ENCODE peak calls at places on chromosomes 7 and 10, in four cellular contexts. S, O, N and T are unnamed samples.
A peak's percentile ranks its signal among the peaks of the same experiment; 100 is the strongest.

GRCh38 chr10:71805776-71806705 is 32.7 kb upstream of the VSIR start:
- DNase-seq in O (no peak), S (no peak), N (peak; percentile 99), T (no peak)

GRCh38 chr7:111516612-111517011 is 45.7 kb downstream of the IMMP2L start:
- DNase-seq in O (no peak), S (no peak), N (no peak), T (no peak)

GRCh38 chr7:106610996-106611886 is 49.7 kb downstream of the CCDC71L start:
- DNase-seq in O (peak; percentile 42), N (no peak), S (no peak), T (no peak)

GRCh38 chr10:69742928-69743602 is 58.6 kb upstream of the COL13A1 start:
- DNase-seq in S (peak; percentile 29), O (no peak), N (peak; percentile 37), T (no peak)

GRCh38 chr7:13778967-13779366 is 210.5 kb downstream of the ETV1 start:
- DNase-seq in S (no peak), N (no peak), O (no peak), T (no peak)

GRCh38 chr10:131320860-131321604 is 9.5 kb upstream of the TCERG1L start:
- DNase-seq in O (no peak), N (no peak), S (no peak), T (no peak)

GRCh38 chr10:71339796-71340589 is 20.9 kb downstream of the SLC29A3 start:
- DNase-seq in N (peak; percentile 54), S (no peak), O (no peak), T (peak; percentile 99)

GRCh38 chr7:146138926-146139325 is 22.3 kb downstream of the CNTNAP2 start:
- DNase-seq in O (no peak), S (no peak), N (no peak), T (no peak)

GRCh38 chr10:46026106-46026505 is 4.3 kb downstream of the NCOA4 start:
- DNase-seq in S (no peak), O (no peak), N (no peak), T (no peak)

GRCh38 chr7:97011104-97011503 is 5.8 kb downstream of the DLX6 start:
- DNase-seq in O (no peak), S (no peak), N (no peak), T (no peak)
- TF ChIP-seq EZH2 in O (no peak), S (no peak), N (no peak), T (no peak)

GRCh38 chr10:4677296-4678021 is 148.5 kb upstream of the AKR1E2 start:
- DNase-seq in O (no peak), N (no peak), S (no peak), T (no peak)
- TF ChIP-seq MYC in O (no peak), N (no peak), S (no peak), T (no peak)

DNA sequence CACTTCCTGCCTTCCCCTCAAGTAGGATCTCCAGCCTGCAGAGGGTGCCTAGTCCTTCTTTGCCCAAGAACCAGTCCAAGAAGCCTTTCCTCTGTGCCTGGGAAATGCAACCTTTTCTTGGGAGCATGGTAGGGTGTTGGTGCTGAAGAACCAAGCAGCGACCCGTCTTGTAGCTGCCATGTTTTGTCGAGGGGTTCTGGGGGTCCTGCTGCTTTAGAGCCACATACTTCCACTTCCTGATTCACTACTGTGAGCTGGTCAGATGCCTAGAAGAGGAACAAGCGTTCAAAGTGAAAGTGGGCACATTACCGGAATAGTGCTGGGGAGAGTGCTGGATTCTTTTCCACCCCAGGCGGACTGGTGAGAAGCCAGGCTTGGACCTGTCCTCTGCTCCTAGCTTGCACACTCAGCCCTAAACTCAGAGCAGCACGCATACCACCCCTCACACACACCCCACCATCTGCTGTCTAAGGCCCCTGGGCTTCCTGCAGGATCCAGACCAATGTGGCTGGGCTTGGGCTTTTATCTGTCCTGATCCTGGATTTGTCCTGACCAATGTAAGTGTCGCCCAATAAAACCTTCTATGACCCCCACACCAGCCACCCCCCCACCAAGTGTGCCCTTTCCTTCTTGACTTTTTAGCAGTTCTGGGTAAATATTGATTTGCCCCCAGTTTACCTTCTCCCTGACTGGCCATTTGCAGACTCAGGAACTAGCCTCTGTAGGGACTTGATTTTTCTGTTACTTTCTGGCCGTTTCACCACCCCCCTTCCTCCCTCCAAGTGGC is 1.5 kb upstream of the HOXA13 start:
- DNase-seq in N (no peak), S (no peak), O (no peak), T (no peak)
- TF ChIP-seq EZH2 in N (no peak), S (no peak), O (peak; percentile 87), T (no peak)

DNA sequence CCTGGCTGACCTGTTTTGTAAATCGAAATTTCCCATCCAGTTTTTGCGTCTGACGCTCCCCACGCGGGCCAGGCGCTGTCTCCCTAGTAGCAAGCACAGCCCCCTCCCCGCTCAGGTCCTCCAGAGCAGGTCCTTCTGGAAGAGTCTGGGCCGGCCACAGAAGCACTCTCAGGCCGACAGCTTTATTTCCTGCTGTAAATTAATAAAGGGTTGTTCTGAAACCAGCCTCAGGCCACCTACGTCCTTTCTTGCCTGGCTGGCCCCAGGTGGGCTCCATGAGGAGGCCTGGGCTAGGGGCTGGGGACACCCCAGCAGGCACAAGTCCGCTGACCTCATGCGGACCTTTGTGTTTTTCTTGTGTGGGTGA is 35.2 kb downstream of the CAMK2B start:
- DNase-seq in O (no peak), N (no peak), S (no peak), T (no peak)
- TF ChIP-seq MYC in O (no peak), N (no peak), S (no peak), T (no peak)

GRCh38 chr10:32059472-32059871 is 3.2 kb upstream of the KIF5B start:
- DNase-seq in O (no peak), N (no peak), S (no peak), T (peak; percentile 87)

GRCh38 chr10:32054087-32054486 is 2.1 kb downstream of the KIF5B start:
- DNase-seq in N (no peak), S (peak; percentile 77), O (no peak), T (peak; percentile 46)

GRCh38 chr10:32056136-32057040 is at the start of gene KIF5B:
- DNase-seq in S (peak; percentile 91), O (peak; percentile 44), N (peak; percentile 98), T (peak; percentile 74)

GRCh38 chr10:32057041-32057372 is 782 bp upstream of the KIF5B start:
- DNase-seq in S (no peak), N (no peak), O (no peak), T (no peak)

DNA sequence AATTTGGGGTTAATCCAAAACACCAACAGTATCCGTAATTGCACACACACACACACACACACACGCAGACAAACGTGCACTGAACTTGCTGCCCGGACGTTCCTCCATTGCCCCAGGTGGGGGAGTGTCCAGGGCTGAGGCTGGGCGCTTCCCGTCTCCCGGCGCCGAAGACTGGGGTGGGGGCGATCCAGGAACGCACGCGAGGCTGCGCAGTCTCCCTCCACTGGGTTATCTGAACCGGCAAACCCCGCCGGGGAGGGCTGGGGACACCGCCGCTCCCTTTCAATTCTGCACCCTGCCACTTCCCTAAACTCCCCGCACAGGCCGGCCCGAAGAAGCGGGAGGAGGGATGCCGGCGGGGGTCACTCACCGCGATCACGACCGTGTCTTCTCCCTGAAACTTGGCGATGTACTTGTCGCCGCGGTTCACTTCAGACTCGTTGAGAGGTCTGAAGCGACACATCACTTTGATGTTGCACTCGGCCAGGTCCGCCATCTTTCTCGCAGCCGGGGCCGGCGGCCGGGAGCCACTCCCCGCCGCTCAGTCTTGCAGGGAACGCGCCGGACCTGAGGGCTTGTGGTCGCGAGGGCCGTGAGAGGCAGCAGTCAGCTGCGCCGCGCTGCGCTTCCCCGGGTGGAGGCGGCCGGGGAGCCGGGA is 618 bp downstream of the KIF5B start:
- DNase-seq in S (peak; percentile 71), N (peak; percentile 70), O (no peak), T (peak; percentile 43)
- TF ChIP-seq EZH2 in S (no peak), N (no peak), O (no peak), T (no peak)